ENCODE peak calls at places on chromosomes 6 and 20, in nine cellular contexts. D is tibial artery; K is naive thymus-derived CD4-positive, alpha-beta T cell; O is heart left ventricle; I is body of pancreas; J is mesenchymal stem cell; R is sigmoid colon; P is esophagus squamous epithelium; H is ovary. S is an unnamed sample.
A peak's percentile ranks its signal among the peaks of the same experiment; 100 is the strongest.

GRCh38 chr20:35610833-35611427 is 4.7 kb upstream of the SPAG4 start:
- DNase-seq in D (no peak), K (no peak), O (no peak), I (no peak), J (no peak), R (no peak), P (no peak), H (no peak), S (no peak)

GRCh38 chr6:97865612-97866011 is 582.6 kb upstream of the MMS22L start:
- DNase-seq in D (no peak), K (no peak), O (no peak), I (no peak), J (no peak), R (no peak), P (no peak), H (no peak), S (no peak)

GRCh38 chr6:142833054-142833453 is 111.9 kb downstream of the HIVEP2 start:
- DNase-seq in D (peak; percentile 65), K (no peak), O (no peak), I (no peak), J (peak; percentile 90), R (no peak), P (no peak), H (no peak), S (no peak)

GRCh38 chr20:45911486-45912343 is at the start of gene PLTP:
- DNase-seq in D (peak; percentile 88), K (peak; percentile 33), O (peak; percentile 88), I (peak; percentile 65), J (peak; percentile 85), R (peak; percentile 92), P (no peak), H (peak; percentile 82), S (peak; percentile 51)

GRCh38 chr6:128363020-128363419 is 157.4 kb downstream of the PTPRK start:
- DNase-seq in D (no peak), K (no peak), O (no peak), I (no peak), J (no peak), R (no peak), P (no peak), H (no peak), S (no peak)

GRCh38 chr6:79601020-79601609 is 30.0 kb upstream of the SH3BGRL2 start:
- DNase-seq in D (no peak), K (no peak), O (no peak), I (no peak), J (peak; percentile 85), R (no peak), P (no peak), H (no peak), S (no peak)

GRCh38 chr6:18506387-18507017 is 119.4 kb downstream of the RNF144B start:
- DNase-seq in D (no peak), K (no peak), O (no peak), I (no peak), J (peak; percentile 9), R (no peak), P (no peak), H (no peak), S (no peak)

GRCh38 chr6:32075781-32076494 is 33.2 kb downstream of the TNXB start:
- DNase-seq in D (no peak), K (no peak), O (no peak), I (no peak), J (peak; percentile 26), R (no peak), P (no peak), H (no peak), S (no peak)

GRCh38 chr6:82144852-82145332 is 102.7 kb downstream of the IBTK start:
- DNase-seq in D (peak; percentile 93), K (no peak), O (no peak), I (peak; percentile 58), J (peak; percentile 96), R (no peak), P (no peak), H (no peak), S (no peak)

GRCh38 chr6:108322728-108323127 is 27.9 kb downstream of the AFG1L start:
- DNase-seq in D (no peak), K (no peak), O (no peak), I (no peak), J (no peak), R (no peak), P (no peak), H (no peak), S (no peak)

GRCh38 chr20:51327251-51327841 is 215.2 kb downstream of the NFATC2 start:
- DNase-seq in D (peak; percentile 75), K (no peak), O (no peak), I (no peak), J (peak; percentile 96), R (no peak), P (no peak), H (no peak), S (no peak)

GRCh38 chr6:137025786-137026730 is 18.7 kb downstream of the IL20RA start:
- DNase-seq in D (no peak), K (no peak), O (no peak), I (no peak), J (peak; percentile 87), R (no peak), P (no peak), H (no peak), S (no peak)

DNA sequence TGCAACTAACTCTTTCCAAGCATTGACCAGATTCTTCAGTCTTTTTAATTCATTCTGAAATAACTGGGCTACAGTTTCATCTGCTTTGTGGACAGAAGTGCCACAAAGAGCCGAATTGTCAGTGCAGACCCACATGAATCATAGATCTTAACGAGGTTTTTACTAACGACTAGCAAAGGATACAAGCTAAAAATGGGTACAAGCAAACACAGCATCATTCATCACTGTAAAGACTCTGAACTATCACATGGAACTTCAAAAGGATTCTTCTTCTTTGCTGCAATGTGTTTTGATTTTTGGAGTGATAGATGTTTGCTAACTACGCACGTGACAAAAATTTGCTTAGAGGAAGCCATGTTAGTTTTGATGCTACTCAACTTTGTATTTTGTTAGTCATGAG is 227.1 kb downstream of the ESR1 start:
- DNase-seq in D (no peak), K (no peak), O (no peak), I (no peak), J (no peak), R (no peak), P (no peak), H (no peak), S (no peak)
- H3K4me1 ChIP-seq in D (no peaks in the 10 kb centered on the region), K (no peaks in the 10 kb centered on the region), O (no peaks in the 10 kb centered on the region), I (no peaks in the 10 kb centered on the region), J (no peaks in the 10 kb centered on the region), R (no peaks in the 10 kb centered on the region), P (no peaks in the 10 kb centered on the region), H (no peaks in the 10 kb centered on the region), S (no peaks in the 10 kb centered on the region)

GRCh38 chr6:39688494-39688893 is 36.7 kb downstream of the KIF6 start:
- DNase-seq in D (no peak), K (no peak), O (no peak), I (no peak), J (peak; percentile 86), R (no peak), P (no peak), H (no peak), S (no peak)
- H3K4me1 ChIP-seq in D (no peaks in the 10 kb centered on the region), K (no peaks in the 10 kb centered on the region), O (no peaks in the 10 kb centered on the region), I (no peaks in the 10 kb centered on the region), J (no peaks in the 10 kb centered on the region), R (no peaks in the 10 kb centered on the region), P (no peaks in the 10 kb centered on the region), H (no peaks in the 10 kb centered on the region), S (no peaks in the 10 kb centered on the region)

DNA sequence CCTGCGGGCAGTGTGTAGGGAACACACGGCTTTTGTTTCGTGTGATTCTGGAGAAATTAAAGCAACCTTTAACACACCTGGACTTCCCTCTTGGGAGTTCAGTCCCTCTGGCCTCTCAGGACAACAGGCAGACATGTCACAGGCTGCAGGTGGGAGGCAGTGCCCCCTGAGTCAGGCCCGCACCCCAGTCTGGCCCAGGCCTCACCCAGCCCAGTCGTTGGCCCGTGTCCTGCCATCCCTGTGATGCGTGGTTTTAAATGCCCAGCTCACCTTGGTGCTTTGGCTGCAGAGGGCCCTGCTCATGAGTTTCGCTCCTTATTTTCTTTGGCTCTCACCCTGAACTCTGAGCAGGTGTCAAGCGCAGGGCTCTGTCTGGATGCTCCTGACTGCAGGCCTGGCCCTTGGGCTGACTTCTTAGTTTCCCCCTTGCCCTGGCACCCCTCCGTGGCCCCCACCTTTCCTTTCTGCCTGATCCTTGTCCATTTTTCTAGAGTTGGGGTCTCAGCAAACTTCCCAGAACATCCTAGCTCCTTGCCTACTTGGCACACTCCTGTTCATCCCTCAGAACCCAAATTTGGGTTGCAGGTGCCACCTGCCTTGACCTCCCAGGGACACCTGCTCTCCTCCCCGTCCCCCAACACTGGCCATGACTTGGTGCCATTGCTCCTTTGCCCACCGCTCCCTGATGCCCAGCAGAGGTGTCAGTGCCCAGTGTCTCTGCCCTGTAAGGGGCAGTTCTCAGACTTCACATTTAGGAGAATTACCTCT is 2.2 kb upstream of the CABLES2 start:
- DNase-seq in D (no peak), K (no peak), O (no peak), I (no peak), J (no peak), R (no peak), P (no peak), H (no peak), S (no peak)
- H3K4me1 ChIP-seq in D (peaks cover 62% of the 10 kb centered on the region), K (peaks cover 23% of the 10 kb centered on the region), O (peaks cover 23% of the 10 kb centered on the region), I (peaks cover 46% of the 10 kb centered on the region), J (peaks cover 41% of the 10 kb centered on the region), R (peaks cover 38% of the 10 kb centered on the region), P (peaks cover 31% of the 10 kb centered on the region), H (peaks cover 14% of the 10 kb centered on the region), S (peaks cover 17% of the 10 kb centered on the region)

GRCh38 chr6:26415791-26416190 is 13.7 kb downstream of the BTN3A1 start:
- DNase-seq in D (no peak), K (no peak), O (no peak), I (no peak), J (peak; percentile 15), R (no peak), P (no peak), H (no peak), S (no peak)

GRCh38 chr6:26421259-26422144 is 18.8 kb upstream of the BTN3A3 start:
- DNase-seq in D (peak; percentile 85), K (peak; percentile 47), O (peak; percentile 75), I (peak; percentile 69), J (peak; percentile 96), R (peak; percentile 90), P (no peak), H (peak; percentile 63), S (peak; percentile 74)

GRCh38 chr6:26422329-26422728 is 18.0 kb upstream of the BTN3A3 start:
- DNase-seq in D (no peak), K (no peak), O (no peak), I (no peak), J (no peak), R (no peak), P (no peak), H (no peak), S (no peak)

GRCh38 chr6:26416288-26416687 is 14.2 kb downstream of the BTN3A1 start:
- DNase-seq in D (no peak), K (no peak), O (no peak), I (no peak), J (no peak), R (no peak), P (no peak), H (no peak), S (no peak)

DNA sequence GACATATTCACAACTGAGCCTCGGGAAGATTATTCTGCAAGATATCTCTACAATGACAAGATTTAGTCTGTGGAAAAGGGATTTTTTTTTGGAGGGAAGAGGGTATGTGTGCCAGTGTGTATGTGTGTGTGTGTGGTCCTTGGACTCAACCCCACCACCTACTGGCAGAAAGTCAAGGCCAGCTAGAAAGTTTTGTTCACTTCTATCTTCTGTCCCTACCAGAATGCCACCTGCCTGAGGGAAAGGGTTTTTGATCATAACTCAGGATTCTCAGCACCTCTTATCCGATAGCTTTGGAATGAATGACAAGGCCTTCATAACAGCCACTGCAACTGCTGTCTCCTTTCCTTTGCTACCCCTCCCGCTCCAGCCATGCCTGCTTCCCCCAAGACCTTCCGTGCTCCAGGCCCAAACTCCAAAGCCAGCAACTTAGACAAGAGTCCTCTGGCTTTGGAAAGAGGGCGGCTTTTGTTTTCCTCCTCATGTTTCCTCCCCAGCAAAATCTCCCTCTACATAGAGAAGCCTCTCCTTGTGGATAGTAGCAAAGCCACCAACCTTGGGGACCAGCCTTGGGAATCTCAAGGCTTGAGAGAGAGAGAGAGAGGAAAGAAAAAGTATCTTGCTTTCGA is 18.6 kb downstream of the BTN3A1 start:
- DNase-seq in D (no peak), K (no peak), O (no peak), I (peak; percentile 25), J (peak; percentile 78), R (no peak), P (no peak), H (peak; percentile 23), S (no peak)
- H3K4me1 ChIP-seq in D (peaks cover 30% of the 10 kb centered on the region), K (peaks cover 9% of the 10 kb centered on the region), O (peaks cover 25% of the 10 kb centered on the region), I (peaks cover 6% of the 10 kb centered on the region), J (peaks cover 13% of the 10 kb centered on the region), R (peaks cover 23% of the 10 kb centered on the region), P (peaks cover 29% of the 10 kb centered on the region), H (peaks cover 7% of the 10 kb centered on the region), S (peaks cover 3% of the 10 kb centered on the region)